ENCODE peak calls at places on chromosomes 4 and X, in four cellular contexts. Q is CD4-positive, CD25-positive, alpha-beta regulatory T cell; M is posterior vena cava; E is RWPE1. L is an unnamed sample.

GRCh38 chrX:74133156-74133796 is 170.7 kb upstream of the ZCCHC13 start:
- DNase-seq in Q (peak), M (no peak), E (peak), L (no peak)

GRCh38 chr4:150476776-150477175 is 105.2 kb upstream of the MAB21L2 start:
- DNase-seq in Q (no peak), M (no peak), E (no peak), L (no peak)

GRCh38 chrX:139931646-139932076 is 1.2 kb downstream of the ATP11C start:
- DNase-seq in Q (peak), M (no peak), E (no peak), L (peak)

GRCh38 chr4:2062808-2063524 is 3.8 kb downstream of the NAT8L start:
- DNase-seq in Q (no peak), M (peak), E (no peak), L (no peak)

GRCh38 chrX:323721-324628 is 5.4 kb upstream of the GTPBP6 start:
- DNase-seq in Q (peak), M (peak), E (no peak), L (no peak)

GRCh38 chr4:180751009-180751408 is 1492.2 kb upstream of the TENM3 start:
- DNase-seq in Q (no peak), M (no peak), E (peak), L (no peak)

GRCh38 chr4:108058685-108059440 is 69.2 kb downstream of the HADH start:
- DNase-seq in Q (no peak), M (no peak), E (peak), L (no peak)

GRCh38 chr4:180925800-180926199 is 1317.4 kb upstream of the TENM3 start:
- DNase-seq in Q (no peak), M (no peak), E (no peak), L (no peak)

GRCh38 chr4:59223292-59223941 is 1976.7 kb upstream of the ADGRL3 start:
- DNase-seq in Q (no peak), M (no peak), E (no peak), L (no peak)

GRCh38 chr4:150152764-150153163 is 74.5 kb downstream of the DCLK2 start:
- DNase-seq in Q (no peak), M (no peak), E (no peak), L (no peak)

GRCh38 chrX:101385795-101386541 is at the start of gene BTK:
- DNase-seq in Q (no peak), M (no peak), E (no peak), L (no peak)

GRCh38 chrX:66110112-66110511 is 53.9 kb upstream of the HEPH start:
- DNase-seq in Q (peak), M (no peak), E (peak), L (peak)

GRCh38 chrX:7294483-7294882 is 146.5 kb upstream of the PUDP start:
- DNase-seq in Q (no peak), M (no peak), E (no peak), L (no peak)

GRCh38 chr4:154998284-154998683 is 210.2 kb upstream of the NPY2R start:
- DNase-seq in Q (no peak), M (no peak), E (no peak), L (no peak)

GRCh38 chr4:7774301-7775019 is 165.2 kb downstream of the AFAP1 start:
- DNase-seq in Q (no peak), M (peak), E (no peak), L (no peak)

GRCh38 chr4:19659131-19659530 is 592.6 kb upstream of the SLIT2 start:
- DNase-seq in Q (no peak), M (no peak), E (no peak), L (no peak)

GRCh38 chr4:925771-926500 is 6.2 kb downstream of the GAK start:
- DNase-seq in Q (no peak), M (peak), E (no peak), L (no peak)

GRCh38 chr4:119300072-119300387 is 21.9 kb downstream of the FABP2 start:
- DNase-seq in Q (no peak), M (peak), E (peak), L (no peak)

GRCh38 chrX:120660638-120661037 is 30.8 kb upstream of the C1GALT1C1 start:
- DNase-seq in Q (no peak), M (no peak), E (no peak), L (no peak)

GRCh38 chr4:108060164-108060563 is 70.5 kb downstream of the HADH start:
- DNase-seq in Q (no peak), M (no peak), E (peak), L (no peak)

GRCh38 chr4:1416948-1417260 is 10.7 kb upstream of the NKX1-1 start:
- DNase-seq in Q (no peak), M (peak), E (no peak), L (no peak)

GRCh38 chr4:92450694-92451093 is 146.9 kb downstream of the GRID2 start:
- DNase-seq in Q (no peak), M (no peak), E (no peak), L (no peak)

GRCh38 chr4:22595684-22596083 is 79.8 kb upstream of the ADGRA3 start:
- DNase-seq in Q (no peak), M (no peak), E (no peak), L (no peak)

GRCh38 chrX:12956704-12957541 is 18.0 kb upstream of the TMSB4X start:
- DNase-seq in Q (peak), M (no peak), E (peak), L (peak)

GRCh38 chr4:55865228-55865806 is 11.9 kb downstream of the EXOC1 start:
- DNase-seq in Q (no peak), M (no peak), E (peak), L (no peak)

GRCh38 chrX:136147320-136147901 is at the start of gene FHL1:
- DNase-seq in Q (peak), M (peak), E (peak), L (peak)

L was measured in CD4-positive, alpha-beta memory T cell.